ENCODE peak calls at places on chromosomes 16 and 17, in seven cellular contexts. S, I, W, O, X, E and C are unnamed samples.

GRCh38 chr17:32719702-32720101 is 157.2 kb downstream of the MYO1D start:
- DNase-seq in E (no peak), O (no peak), I (no peak), S (no peak), W (no peak), X (no peak), C (no peak)

GRCh38 chr17:50931003-50931878 is 65.1 kb upstream of the TOB1 start:
- DNase-seq in X (peak; percentile 74), W (no peak), E (peak; percentile 89), O (peak; percentile 82), I (peak; percentile 90), S (peak; percentile 73), C (peak; percentile 95)

GRCh38 chr17:57211543-57211942 is 44.8 kb upstream of the MSI2 start:
- DNase-seq in E (peak; percentile 69), O (peak; percentile 16), S (peak; percentile 79), I (no peak), X (no peak), W (no peak), C (no peak)

GRCh38 chr16:67326472-67327309 is at the start of the genes KCTD19 and LRRC36:
- DNase-seq in O (peak; percentile 71), X (no peak), W (no peak), I (peak; percentile 96), E (no peak), S (no peak), C (peak; percentile 95)

GRCh38 chr17:11705111-11705510 is 106.8 kb downstream of the DNAH9 start:
- DNase-seq in E (no peak), O (no peak), I (no peak), X (no peak), W (no peak), S (no peak), C (no peak)

GRCh38 chr17:58249270-58250133 is 11.1 kb downstream of the LPO start:
- DNase-seq in X (peak; percentile 48), I (peak; percentile 79), S (peak; percentile 32), E (peak; percentile 24), O (peak; percentile 55), W (peak; percentile 35), C (peak; percentile 79)

GRCh38 chr16:22186517-22186916 is 19.6 kb upstream of the EEF2K start:
- DNase-seq in O (no peak), W (no peak), I (peak; percentile 85), S (no peak), E (no peak), X (no peak), C (peak; percentile 73)

GRCh38 chr16:29761882-29762281 is 16.1 kb upstream of the C16orf54 start:
- DNase-seq in S (no peak), O (no peak), X (no peak), W (no peak), E (peak; percentile 20), I (no peak), C (no peak)

GRCh38 chr17:72120878-72121163 is at the start of gene SOX9:
- DNase-seq in W (peak; percentile 95), S (peak; percentile 98), X (no peak), I (peak; percentile 97), O (no peak), E (peak; percentile 98), C (peak; percentile 94)

GRCh38 chr16:10266809-10267208 is 84.6 kb upstream of the GRIN2A start:
- DNase-seq in I (no peak), S (no peak), O (no peak), X (no peak), W (no peak), E (no peak), C (no peak)

GRCh38 chr17:52283872-52284271 is 125.4 kb upstream of the CA10 start:
- DNase-seq in X (no peak), E (no peak), S (no peak), I (no peak), W (no peak), O (no peak), C (no peak)

GRCh38 chr17:48162946-48163506 is 55.5 kb downstream of the SNX11 start:
- DNase-seq in X (no peak), E (peak; percentile 10), I (no peak), W (no peak), O (no peak), S (peak; percentile 9), C (no peak)

GRCh38 chr16:81280393-81280792 is 34.4 kb upstream of the GAN start:
- DNase-seq in I (no peak), X (no peak), W (no peak), O (peak; percentile 83), E (peak; percentile 54), S (no peak), C (no peak)

GRCh38 chr17:39813631-39814030 is 50.5 kb downstream of the IKZF3 start:
- DNase-seq in O (no peak), S (no peak), W (no peak), I (no peak), X (no peak), E (no peak), C (no peak)

GRCh38 chr16:83404261-83404660 is 403.5 kb upstream of the HSBP1 start:
- DNase-seq in S (no peak), X (no peak), E (peak; percentile 72), I (no peak), O (no peak), W (no peak), C (no peak)

GRCh38 chr16:72590179-72590937 is 418.4 kb upstream of the PMFBP1 start:
- DNase-seq in X (peak; percentile 3), E (peak; percentile 29), W (no peak), S (no peak), O (no peak), I (no peak), C (no peak)

GRCh38 chr17:73135774-73136173 is 29.0 kb upstream of the SSTR2 start:
- DNase-seq in W (no peak), O (no peak), S (no peak), E (no peak), I (no peak), X (no peak), C (no peak)

GRCh38 chr17:80187493-80187892 is 17.7 kb downstream of the CARD14 start:
- DNase-seq in S (peak; percentile 45), I (no peak), X (no peak), W (no peak), O (no peak), E (no peak), C (no peak)

GRCh38 chr17:78364436-78365281 is 4.8 kb upstream of the SOCS3 start:
- DNase-seq in S (peak; percentile 38), E (no peak), X (no peak), W (no peak), O (no peak), I (peak; percentile 59), C (peak; percentile 81)

DNA sequence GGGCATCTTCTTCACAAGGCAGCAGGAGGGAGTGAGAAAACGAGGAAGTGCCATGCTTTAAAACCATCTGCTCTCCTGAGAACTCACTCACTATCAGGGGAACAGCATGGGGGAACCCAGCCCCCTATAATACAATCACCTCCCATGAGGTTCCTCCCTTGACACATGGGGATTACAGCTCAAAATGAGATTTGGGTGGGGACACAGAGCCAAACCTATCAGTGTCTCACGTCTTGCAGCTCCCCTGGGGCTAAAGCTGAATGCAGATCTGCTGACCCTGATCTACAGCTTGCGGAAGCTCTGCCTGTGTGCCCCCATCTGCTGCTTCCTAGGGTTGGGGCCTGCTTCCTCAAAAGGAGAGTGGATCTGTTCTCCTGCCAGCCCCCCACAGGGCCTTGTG is 16.2 kb downstream of the KRT33A start:
- DNase-seq in I (no peak), S (no peak), W (no peak), O (no peak), E (no peak), X (no peak), C (no peak)
- H3K36me3 ChIP-seq in I (no peaks in the 10 kb centered on the region), S (no peaks in the 10 kb centered on the region), W (no peaks in the 10 kb centered on the region), O (no peaks in the 10 kb centered on the region), E (no peaks in the 10 kb centered on the region), X (no peaks in the 10 kb centered on the region), C (no peaks in the 10 kb centered on the region)

GRCh38 chr17:14295676-14296075 is 5.2 kb upstream of the HS3ST3B1 start:
- DNase-seq in O (no peak), X (no peak), W (no peak), S (no peak), E (no peak), I (no peak), C (no peak)

GRCh38 chr17:14294876-14295275 is 6.0 kb upstream of the HS3ST3B1 start:
- DNase-seq in E (no peak), W (no peak), S (no peak), O (no peak), I (peak; percentile 58), X (no peak), C (no peak)

GRCh38 chr17:14298221-14298994 is 2.5 kb upstream of the HS3ST3B1 start:
- DNase-seq in E (no peak), W (no peak), X (no peak), S (no peak), I (no peak), O (no peak), C (peak; percentile 72)

GRCh38 chr17:14297161-14297851 is 3.6 kb upstream of the HS3ST3B1 start:
- DNase-seq in W (no peak), X (no peak), O (peak; percentile 11), E (peak; percentile 61), S (peak; percentile 42), I (peak; percentile 83), C (peak; percentile 86)

GRCh38 chr17:14296511-14296910 is 4.4 kb upstream of the HS3ST3B1 start:
- DNase-seq in X (no peak), W (no peak), O (no peak), I (peak; percentile 27), E (no peak), S (no peak), C (no peak)
- H3K4me2 ChIP-seq in X (no peak overlapping the region), W (no peak overlapping the region), O (no peak overlapping the region), I (peak overlapping the region; percentile 88), E (peak overlapping the region; percentile 75), S (no peak overlapping the region), C (peak overlapping the region; percentile 88)

DNA sequence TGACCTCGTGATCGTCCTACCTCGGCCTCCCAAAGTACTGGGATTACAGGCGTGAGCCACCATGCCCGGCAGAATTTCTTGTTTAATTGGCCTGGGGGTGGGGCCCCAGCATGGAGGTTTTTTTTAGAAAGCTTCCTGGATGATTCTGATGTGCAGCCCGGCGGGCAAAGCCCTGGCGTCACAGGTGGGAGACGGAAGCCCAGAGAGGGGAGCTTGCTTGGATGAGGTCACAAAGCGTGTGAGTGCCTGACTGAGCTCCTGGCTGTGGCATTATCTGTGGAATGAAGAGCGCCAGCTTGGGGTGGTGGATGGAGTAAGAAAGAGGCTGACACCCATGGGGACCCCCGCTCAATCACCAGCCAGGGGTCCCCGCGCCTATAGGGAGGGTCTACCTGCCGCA is 4.1 kb downstream of the VASN start:
- DNase-seq in W (no peak), E (peak; percentile 47), O (no peak), I (no peak), X (no peak), S (no peak), C (peak; percentile 1)
- H4K20me1 ChIP-seq in W (no peaks in the 10 kb centered on the region), E (peaks cover 2% of the 10 kb centered on the region), O (no peaks in the 10 kb centered on the region), I (no peaks in the 10 kb centered on the region), X (peaks cover 6% of the 10 kb centered on the region), S (no peaks in the 10 kb centered on the region), C (peaks cover 53% of the 10 kb centered on the region)

GRCh38 chr17:42118126-42118510 is 3.0 kb downstream of the KAT2A start:
- DNase-seq in S (no peak), X (no peak), I (no peak), O (no peak), W (no peak), E (no peak), C (no peak)

GRCh38 chr17:42118545-42118944 is 2.6 kb downstream of the KAT2A start:
- DNase-seq in O (peak; percentile 34), W (peak; percentile 13), S (peak; percentile 21), I (peak; percentile 76), X (peak; percentile 71), E (no peak), C (peak; percentile 44)

GRCh38 chr17:42119301-42119700 is 1.9 kb downstream of the KAT2A start:
- DNase-seq in O (no peak), I (no peak), E (no peak), S (no peak), W (no peak), X (no peak), C (no peak)

GRCh38 chr17:42116705-42117396 is 4.3 kb downstream of the KAT2A start:
- DNase-seq in W (peak; percentile 44), E (peak; percentile 60), O (peak; percentile 76), I (peak; percentile 96), S (peak; percentile 67), X (peak; percentile 90), C (peak; percentile 89)

GRCh38 chr17:42117397-42118125 is 3.6 kb downstream of the KAT2A start:
- DNase-seq in W (no peak), O (no peak), X (no peak), E (no peak), I (no peak), S (no peak), C (no peak)
- H3K36me3 ChIP-seq in W (peaks cover 3% of the 10 kb centered on the region), O (no peaks in the 10 kb centered on the region), X (peaks cover 44% of the 10 kb centered on the region), E (peaks cover 21% of the 10 kb centered on the region), I (no peaks in the 10 kb centered on the region), S (peaks cover 7% of the 10 kb centered on the region), C (no peaks in the 10 kb centered on the region)